ENCODE peak calls at places on chromosomes 4 and X, in nine cellular contexts. B, W, H, N, Z, D, X, M and R are unnamed samples.
A peak's percentile ranks its signal among the peaks of the same experiment; 100 is the strongest.

GRCh38 chrX:85998954-85999353 is 48.4 kb downstream of the CHM start:
- DNase-seq in N (no peak), Z (no peak), H (no peak), X (no peak), B (no peak), M (no peak), W (no peak), D (no peak), R (no peak)

GRCh38 chr4:113256946-113257345 is 207.5 kb downstream of the ANK2 start:
- DNase-seq in N (no peak), M (no peak), H (no peak), X (no peak), Z (no peak), D (no peak), B (no peak), W (no peak), R (no peak)

GRCh38 chr4:1279253-1279652 is 10.4 kb upstream of the MAEA start:
- DNase-seq in M (no peak), B (no peak), X (no peak), H (no peak), W (no peak), N (no peak), Z (no peak), D (no peak), R (no peak)

GRCh38 chrX:100975212-100975611 is 5.7 kb downstream of the ARL13A start:
- DNase-seq in Z (no peak), X (no peak), N (no peak), H (no peak), M (no peak), W (no peak), D (no peak), B (no peak), R (no peak)

GRCh38 chrX:15723887-15724517 is 14.1 kb upstream of the CA5B start:
- DNase-seq in B (no peak), N (no peak), H (no peak), X (no peak), D (no peak), M (no peak), W (no peak), Z (no peak), R (no peak)

GRCh38 chr4:109979932-109980717 is 67.4 kb downstream of the EGF start:
- DNase-seq in M (no peak), N (no peak), X (no peak), W (no peak), Z (no peak), D (no peak), B (no peak), H (no peak), R (no peak)

GRCh38 chrX:153576961-153577360 is 22.0 kb downstream of the CCNQ start:
- DNase-seq in M (no peak), Z (no peak), D (no peak), X (no peak), H (no peak), N (no peak), W (no peak), B (no peak), R (no peak)

GRCh38 chr4:66475596-66475995 is 805.3 kb upstream of the EPHA5 start:
- DNase-seq in Z (no peak), D (no peak), B (no peak), N (no peak), W (no peak), M (no peak), X (no peak), H (no peak), R (no peak)

GRCh38 chrX:136752796-136753195 is 27.9 kb downstream of the ARHGEF6 start:
- DNase-seq in X (no peak), M (no peak), W (no peak), B (peak; percentile 64), Z (peak; percentile 28), N (no peak), D (no peak), H (no peak), R (no peak)

GRCh38 chr4:10260777-10261176 is 144.2 kb upstream of the WDR1 start:
- DNase-seq in D (no peak), M (no peak), X (no peak), Z (no peak), H (no peak), W (no peak), B (no peak), N (no peak), R (no peak)

GRCh38 chr4:140743194-140743931 is 12.8 kb downstream of the TBC1D9 start:
- DNase-seq in Z (no peak), D (no peak), H (peak; percentile 64), N (no peak), M (no peak), B (no peak), X (no peak), W (no peak), R (no peak)

GRCh38 chrX:34381241-34381640 is 249.1 kb upstream of the FAM47A start:
- DNase-seq in N (no peak), B (no peak), H (no peak), M (no peak), Z (no peak), W (no peak), D (no peak), X (no peak), R (no peak)

GRCh38 chrX:34377645-34378044 is 245.5 kb upstream of the FAM47A start:
- DNase-seq in X (no peak), N (no peak), M (no peak), D (no peak), B (no peak), W (no peak), Z (peak; percentile 2), H (no peak), R (no peak)

GRCh38 chrX:34379891-34380290 is 247.8 kb upstream of the FAM47A start:
- DNase-seq in N (no peak), H (no peak), B (no peak), W (no peak), X (no peak), Z (no peak), D (no peak), M (no peak), R (no peak)

DNA sequence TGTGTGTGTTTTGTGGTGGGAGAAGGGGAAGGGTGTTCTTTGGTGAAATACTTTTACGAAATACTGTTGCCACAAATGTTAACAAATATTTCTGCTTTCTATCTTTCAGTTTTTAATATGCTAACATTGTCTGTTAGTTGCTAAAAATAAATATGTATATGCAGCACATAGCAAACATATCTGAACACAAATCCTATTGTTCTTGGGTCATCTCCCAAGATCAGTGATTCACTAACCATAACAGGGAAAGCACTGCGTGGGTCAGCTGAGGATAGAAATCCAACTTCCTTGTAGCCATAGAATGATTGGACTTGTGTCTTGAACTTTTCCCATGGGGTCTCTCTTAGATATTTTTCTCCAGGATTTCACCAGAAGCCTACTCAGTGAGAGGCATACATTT is 250.3 kb upstream of the FAM47A start:
- DNase-seq in H (no peak), N (no peak), Z (no peak), W (no peak), B (no peak), M (no peak), D (no peak), X (no peak), R (no peak)
- H3K27ac ChIP-seq in H (no peak overlapping the region), N (no peak overlapping the region), Z (no peak overlapping the region), W (no peak overlapping the region), B (no peak overlapping the region), M (no peak overlapping the region), D (no peak overlapping the region), X (no peak overlapping the region), R (no peak overlapping the region)

DNA sequence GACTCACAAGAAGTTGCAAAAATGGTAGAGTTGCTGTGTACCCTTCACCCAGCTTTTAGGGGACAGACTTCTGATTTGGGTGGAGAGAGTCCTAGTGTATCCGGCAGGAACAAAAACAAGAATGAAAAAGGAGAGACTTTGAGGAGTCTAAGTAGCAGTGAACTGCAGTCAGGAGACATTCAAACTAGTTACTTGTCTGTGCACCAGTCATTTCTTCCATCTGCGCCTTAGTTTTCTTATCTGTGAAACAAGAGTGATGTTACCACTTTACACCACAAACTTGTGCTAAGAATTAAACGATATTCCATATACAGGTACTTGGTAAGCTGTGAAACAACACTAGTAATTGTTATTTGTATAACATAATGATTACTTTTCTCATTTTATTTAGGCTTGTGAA is 47.3 kb downstream of the SH2D1A start:
- DNase-seq in X (no peak), M (no peak), N (no peak), B (no peak), D (no peak), H (no peak), Z (no peak), W (no peak), R (no peak)
- H3K27ac ChIP-seq in X (no peak overlapping the region), M (no peak overlapping the region), N (no peak overlapping the region), B (no peak overlapping the region), D (no peak overlapping the region), H (no peak overlapping the region), Z (no peak overlapping the region), W (no peak overlapping the region), R (no peak overlapping the region)

DNA sequence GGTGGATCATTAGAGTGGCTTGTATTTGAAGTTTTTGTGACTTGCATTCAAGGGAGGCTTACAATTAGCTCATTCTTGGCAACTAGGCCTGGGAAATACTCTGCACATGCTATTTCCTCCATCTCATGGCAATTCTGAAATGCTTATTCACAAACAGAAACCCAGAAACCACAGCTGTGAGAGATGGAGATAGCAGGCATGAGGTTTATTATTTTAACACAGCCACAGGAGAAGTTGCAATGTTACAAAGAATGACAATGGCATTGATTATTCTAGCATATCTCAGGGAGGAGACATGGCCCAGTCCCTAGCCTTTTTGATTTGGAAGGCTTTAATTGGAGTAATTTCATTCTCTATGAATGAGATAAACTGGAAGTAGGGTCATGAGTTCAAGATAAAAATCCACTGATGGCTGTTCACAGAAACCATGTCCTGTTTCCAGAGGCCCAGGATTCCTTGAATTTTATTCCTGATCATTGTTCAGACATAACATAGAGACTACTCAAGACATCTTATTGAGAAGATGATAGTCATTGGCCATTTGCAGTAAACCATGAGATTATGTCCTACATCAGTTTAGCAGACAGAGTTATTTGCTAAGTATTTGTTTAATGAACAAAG is 123.9 kb downstream of the MID1 start:
- DNase-seq in M (no peak), H (no peak), W (no peak), Z (no peak), D (no peak), X (no peak), N (no peak), B (no peak), R (no peak)
- H3K27ac ChIP-seq in M (no peak overlapping the region), H (no peak overlapping the region), W (no peak overlapping the region), Z (no peak overlapping the region), D (no peak overlapping the region), X (no peak overlapping the region), N (no peak overlapping the region), B (no peak overlapping the region), R (no peak overlapping the region)

GRCh38 chr4:40182041-40182440 is 14.8 kb upstream of the RHOH start:
- DNase-seq in M (no peak), W (no peak), D (no peak), B (no peak), N (no peak), X (no peak), Z (no peak), H (no peak), R (no peak)

GRCh38 chr4:40178672-40179071 is 18.2 kb upstream of the RHOH start:
- DNase-seq in D (no peak), B (no peak), M (no peak), X (no peak), Z (no peak), N (no peak), H (no peak), W (peak; percentile 47), R (no peak)

GRCh38 chr4:40180356-40180755 is 16.5 kb upstream of the RHOH start:
- DNase-seq in B (no peak), Z (no peak), D (no peak), X (no peak), N (no peak), H (no peak), W (no peak), M (no peak), R (no peak)

GRCh38 chr4:40177591-40177990 is 19.2 kb upstream of the RHOH start:
- DNase-seq in B (no peak), M (no peak), H (no peak), X (no peak), D (no peak), N (no peak), W (no peak), Z (no peak), R (no peak)

GRCh38 chr4:40179360-40179759 is 17.5 kb upstream of the RHOH start:
- DNase-seq in M (no peak), X (no peak), D (no peak), H (no peak), W (no peak), Z (no peak), B (no peak), N (no peak), R (no peak)
- H3K27ac ChIP-seq in M (no peak overlapping the region), X (no peak overlapping the region), D (no peak overlapping the region), H (no peak overlapping the region), W (no peak overlapping the region), Z (no peak overlapping the region), B (no peak overlapping the region), N (no peak overlapping the region), R (no peak overlapping the region)